ENCODE peak calls at places on chromosomes 3 and 15, in six cellular contexts. O is SK-N-SH, Q is PC-3, Y is MM.1S, M is Karpas-422, X is HCT116. Z is an unnamed sample.
A peak's percentile ranks its signal among the peaks of the same experiment; 100 is the strongest.

GRCh38 chr3:29381595-29381994 is 100.7 kb downstream of the RBMS3 start:
- DNase-seq in O (no peak), Q (no peak), Y (no peak), M (no peak), X (no peak), Z (peak; percentile 66)

GRCh38 chr3:23481660-23482278 is 278.6 kb downstream of the UBE2E2 start:
- DNase-seq in O (peak; percentile 34), Q (no peak), Y (no peak), M (no peak), X (no peak), Z (no peak)

GRCh38 chr3:186298876-186299275 is 63.2 kb downstream of the DGKG start:
- DNase-seq in O (no peak), Q (peak; percentile 41), Y (no peak), M (no peak), X (no peak), Z (peak; percentile 45)

GRCh38 chr15:59399465-59400102 is 26.9 kb upstream of the MYO1E start:
- DNase-seq in O (no peak), Q (no peak), Y (no peak), M (peak; percentile 76), X (no peak), Z (no peak)

GRCh38 chr3:140399853-140400252 is 278.0 kb upstream of the TRIM42 start:
- DNase-seq in O (no peak), Q (no peak), Y (no peak), M (no peak), X (no peak), Z (no peak)

GRCh38 chr3:13136426-13136825 is 63.2 kb upstream of the IQSEC1 start:
- DNase-seq in O (no peak), Q (no peak), Y (no peak), M (no peak), X (no peak), Z (no peak)

GRCh38 chr3:9760779-9761505 is 8.8 kb downstream of the CAMK1 start:
- DNase-seq in O (no peak), Q (no peak), Y (no peak), M (no peak), X (no peak), Z (no peak)

GRCh38 chr3:56830884-56831283 is 29.1 kb upstream of the ARHGEF3 start:
- DNase-seq in O (no peak), Q (no peak), Y (no peak), M (no peak), X (no peak), Z (no peak)

GRCh38 chr3:127165036-127165435 is 27.9 kb upstream of the PRR23E start:
- DNase-seq in O (no peak), Q (no peak), Y (no peak), M (no peak), X (no peak), Z (no peak)

GRCh38 chr15:68201879-68202261 is 3.3 kb downstream of the CALML4 start:
- DNase-seq in O (peak; percentile 23), Q (no peak), Y (no peak), M (no peak), X (no peak), Z (no peak)

GRCh38 chr3:38561746-38562466 is 65.8 kb downstream of the EXOG start:
- DNase-seq in O (no peak), Q (no peak), Y (no peak), M (no peak), X (no peak), Z (no peak)

GRCh38 chr15:26759991-26760390 is 12.9 kb downstream of the GABRB3 start:
- DNase-seq in O (no peak), Q (no peak), Y (no peak), M (no peak), X (no peak), Z (no peak)

GRCh38 chr3:53776494-53777101 is 69.6 kb downstream of the CHDH start:
- DNase-seq in O (no peak), Q (peak; percentile 11), Y (no peak), M (no peak), X (no peak), Z (peak; percentile 93)

GRCh38 chr3:61562810-61563613 is 1.6 kb downstream of the PTPRG start:
- DNase-seq in O (peak; percentile 60), Q (no peak), Y (peak; percentile 24), M (no peak), X (no peak), Z (peak; percentile 66)

GRCh38 chr3:148757238-148757930 is 59.7 kb downstream of the AGTR1 start:
- DNase-seq in O (no peak), Q (no peak), Y (no peak), M (no peak), X (no peak), Z (peak; percentile 95)

GRCh38 chr15:65147902-65148301 is 14.3 kb upstream of the PDCD7 start:
- DNase-seq in O (no peak), Q (no peak), Y (no peak), M (no peak), X (no peak), Z (no peak)

GRCh38 chr3:126528419-126528799 is 4.5 kb downstream of the CHST13 start:
- DNase-seq in O (no peak), Q (no peak), Y (no peak), M (no peak), X (no peak), Z (no peak)

GRCh38 chr15:94610069-94610863 is 378.9 kb downstream of the MCTP2 start:
- DNase-seq in O (no peak), Q (no peak), Y (no peak), M (no peak), X (no peak), Z (no peak)

GRCh38 chr3:148101061-148101460 is 596.6 kb upstream of the AGTR1 start:
- DNase-seq in O (peak; percentile 6), Q (no peak), Y (no peak), M (no peak), X (no peak), Z (peak; percentile 66)

GRCh38 chr3:160951677-160952487 is 153.3 kb downstream of the B3GALNT1 start:
- DNase-seq in O (no peak), Q (no peak), Y (no peak), M (no peak), X (no peak), Z (no peak)

GRCh38 chr3:100844063-100844936 is 135.0 kb downstream of the TFG start:
- DNase-seq in O (no peak), Q (no peak), Y (no peak), M (no peak), X (no peak), Z (no peak)

GRCh38 chr3:41164776-41165175 is 34.5 kb upstream of the CTNNB1 start:
- DNase-seq in O (no peak), Q (no peak), Y (no peak), M (no peak), X (no peak), Z (no peak)
- H3K9me2 ChIP-seq in O (no peaks in the 10 kb centered on the region), Q (no peaks in the 10 kb centered on the region), Y (no peaks in the 10 kb centered on the region), M (no peaks in the 10 kb centered on the region), X (no peaks in the 10 kb centered on the region), Z (peaks cover 3% of the 10 kb centered on the region)

DNA sequence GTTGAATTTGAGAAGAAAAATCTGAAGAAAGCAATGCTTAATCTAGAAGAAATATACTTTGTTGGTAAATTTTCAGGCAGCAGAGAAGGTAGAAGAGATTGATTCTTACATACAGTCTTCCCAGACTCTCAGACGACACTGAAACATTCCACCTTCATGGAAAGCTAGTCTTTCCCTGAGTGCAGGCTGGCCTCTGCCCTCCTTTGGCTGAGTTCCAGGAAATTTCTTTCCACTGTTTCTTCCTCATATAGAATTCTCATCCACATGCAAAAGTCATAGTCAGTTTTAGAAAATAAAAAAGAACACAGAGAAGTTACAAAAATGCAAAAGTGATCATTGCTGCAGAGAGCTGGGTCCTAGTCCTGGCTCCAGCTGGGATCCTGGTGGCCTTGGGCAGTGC is 142.5 kb upstream of the PRR23C start:
- DNase-seq in O (no peak), Q (no peak), Y (no peak), M (no peak), X (no peak), Z (no peak)
- H3K9ac ChIP-seq in O (no peak overlapping the region), Q (no peak overlapping the region), Y (no peak overlapping the region), M (no peak overlapping the region), X (no peak overlapping the region), Z (no peak overlapping the region)

GRCh38 chr3:133466531-133467386 is 66.9 kb downstream of the BFSP2 start:
- DNase-seq in O (no peak), Q (no peak), Y (peak; percentile 80), M (peak; percentile 93), X (no peak), Z (no peak)
- H3K4me3 ChIP-seq in O (no peak overlapping the region), Q (no peak overlapping the region), Y (peak overlapping the region; percentile 35), M (peak overlapping the region; percentile 57), X (no peak overlapping the region), Z (no peak overlapping the region)

DNA sequence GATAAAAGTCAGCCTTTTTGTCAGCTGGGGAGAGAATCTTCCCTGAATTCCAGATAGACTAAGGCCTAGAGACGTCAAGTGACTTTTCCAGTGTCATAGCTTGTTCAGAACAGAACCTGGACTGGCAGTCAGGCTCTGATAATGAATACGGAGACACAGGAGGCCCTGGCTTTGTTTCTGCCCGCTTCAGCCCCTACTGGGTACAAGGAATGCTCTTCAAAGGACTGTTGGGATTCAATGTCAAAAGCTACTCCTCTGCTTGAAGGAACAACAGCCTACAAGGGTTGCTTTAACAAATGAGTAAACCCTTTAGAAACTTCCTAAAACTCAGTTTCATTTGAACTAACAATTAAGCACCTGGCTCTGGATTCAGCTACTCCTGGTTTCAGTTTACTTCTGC is 412.3 kb downstream of the OXSM start:
- DNase-seq in O (no peak), Q (no peak), Y (no peak), M (no peak), X (no peak), Z (no peak)
- H3K9me2 ChIP-seq in O (no peaks in the 10 kb centered on the region), Q (no peaks in the 10 kb centered on the region), Y (no peaks in the 10 kb centered on the region), M (no peaks in the 10 kb centered on the region), X (no peaks in the 10 kb centered on the region), Z (no peaks in the 10 kb centered on the region)

GRCh38 chr3:16474920-16475319 is 38.6 kb downstream of the RFTN1 start:
- DNase-seq in O (no peak), Q (no peak), Y (no peak), M (no peak), X (no peak), Z (peak; percentile 45)

GRCh38 chr3:16471897-16472296 is 41.6 kb downstream of the RFTN1 start:
- DNase-seq in O (no peak), Q (no peak), Y (no peak), M (no peak), X (no peak), Z (no peak)

GRCh38 chr3:16470590-16470989 is 42.9 kb downstream of the RFTN1 start:
- DNase-seq in O (no peak), Q (no peak), Y (no peak), M (no peak), X (no peak), Z (no peak)

GRCh38 chr3:16474304-16474703 is 39.2 kb downstream of the RFTN1 start:
- DNase-seq in O (no peak), Q (no peak), Y (no peak), M (no peak), X (no peak), Z (peak; percentile 49)

GRCh38 chr3:16472593-16472992 is 40.9 kb downstream of the RFTN1 start:
- DNase-seq in O (no peak), Q (no peak), Y (no peak), M (no peak), X (no peak), Z (no peak)
- H3K9ac ChIP-seq in O (no peak overlapping the region), Q (no peak overlapping the region), Y (no peak overlapping the region), M (no peak overlapping the region), X (no peak overlapping the region), Z (no peak overlapping the region)

GRCh38 chr3:48243886-48244285 is 3.0 kb downstream of the ZNF589 start:
- DNase-seq in O (no peak), Q (no peak), Y (no peak), M (peak; percentile 72), X (no peak), Z (no peak)
- H3K4me3 ChIP-seq in O (no peak overlapping the region), Q (no peak overlapping the region), Y (no peak overlapping the region), M (peak overlapping the region; percentile 53), X (no peak overlapping the region), Z (no peak overlapping the region)